ENCODE peak calls at places on chromosomes 3 and 15, in seven cellular contexts. O, B, D, G, Q, P and T are unnamed samples.

GRCh38 chr3:54882114-54882833 is 45.6 kb downstream of the LRTM1 start:
- DNase-seq in O (no peak), G (no peak), D (peak; percentile 73), P (no peak), Q (peak; percentile 95), B (peak; percentile 94), T (peak; percentile 70)

GRCh38 chr3:126167550-126167949 is 12.8 kb downstream of the ALDH1L1 start:
- DNase-seq in Q (no peak), P (no peak), G (no peak), D (no peak), O (no peak), B (no peak), T (no peak)

GRCh38 chr3:55893045-55893664 is 406.0 kb upstream of the WNT5A start:
- DNase-seq in O (no peak), B (no peak), P (no peak), D (peak; percentile 39), Q (peak; percentile 70), G (no peak), T (peak; percentile 51)

GRCh38 chr3:18223591-18224338 is 201.4 kb downstream of the SATB1 start:
- DNase-seq in O (peak; percentile 59), D (no peak), P (no peak), B (no peak), Q (no peak), G (peak; percentile 16), T (no peak)

GRCh38 chr3:58743296-58743695 is 76.7 kb upstream of the FAM3D start:
- DNase-seq in O (peak; percentile 37), Q (no peak), D (no peak), G (no peak), B (no peak), P (no peak), T (no peak)

GRCh38 chr3:50138266-50139230 is 16.6 kb upstream of the SEMA3F start:
- DNase-seq in P (no peak), B (no peak), O (no peak), Q (peak; percentile 36), D (no peak), G (no peak), T (no peak)

GRCh38 chr3:110180733-110181132 is 843.4 kb upstream of the DPPA4 start:
- DNase-seq in D (no peak), Q (no peak), O (no peak), G (no peak), B (peak; percentile 13), P (peak; percentile 12), T (no peak)

GRCh38 chr3:43369404-43370345 is 83.3 kb downstream of the SNRK start:
- DNase-seq in D (no peak), P (peak; percentile 45), Q (no peak), O (no peak), B (no peak), G (no peak), T (no peak)

GRCh38 chr15:51117270-51117669 is 22.6 kb upstream of the TNFAIP8L3 start:
- DNase-seq in B (no peak), Q (no peak), G (no peak), P (no peak), D (no peak), O (no peak), T (no peak)

GRCh38 chr3:145936986-145937385 is 224.0 kb downstream of the PLOD2 start:
- DNase-seq in O (no peak), D (no peak), B (no peak), G (no peak), Q (no peak), P (no peak), T (no peak)

GRCh38 chr15:101521084-101521483 is 31.6 kb upstream of the PCSK6 start:
- DNase-seq in O (no peak), P (no peak), B (no peak), G (no peak), D (no peak), Q (no peak), T (no peak)

GRCh38 chr15:59315914-59316428 is 56.7 kb downstream of the MYO1E start:
- DNase-seq in O (no peak), P (no peak), Q (peak; percentile 71), B (no peak), D (no peak), G (no peak), T (no peak)

GRCh38 chr15:96273317-96274086 is 57.0 kb upstream of the NR2F2 start:
- DNase-seq in G (no peak), B (peak; percentile 100), D (peak; percentile 95), O (no peak), Q (peak; percentile 98), P (no peak), T (peak; percentile 89)

GRCh38 chr3:99920530-99921376 is 103.1 kb downstream of the CMSS1 start:
- DNase-seq in P (peak; percentile 66), O (no peak), B (peak; percentile 64), D (no peak), Q (peak; percentile 45), G (peak; percentile 16), T (no peak)

DNA sequence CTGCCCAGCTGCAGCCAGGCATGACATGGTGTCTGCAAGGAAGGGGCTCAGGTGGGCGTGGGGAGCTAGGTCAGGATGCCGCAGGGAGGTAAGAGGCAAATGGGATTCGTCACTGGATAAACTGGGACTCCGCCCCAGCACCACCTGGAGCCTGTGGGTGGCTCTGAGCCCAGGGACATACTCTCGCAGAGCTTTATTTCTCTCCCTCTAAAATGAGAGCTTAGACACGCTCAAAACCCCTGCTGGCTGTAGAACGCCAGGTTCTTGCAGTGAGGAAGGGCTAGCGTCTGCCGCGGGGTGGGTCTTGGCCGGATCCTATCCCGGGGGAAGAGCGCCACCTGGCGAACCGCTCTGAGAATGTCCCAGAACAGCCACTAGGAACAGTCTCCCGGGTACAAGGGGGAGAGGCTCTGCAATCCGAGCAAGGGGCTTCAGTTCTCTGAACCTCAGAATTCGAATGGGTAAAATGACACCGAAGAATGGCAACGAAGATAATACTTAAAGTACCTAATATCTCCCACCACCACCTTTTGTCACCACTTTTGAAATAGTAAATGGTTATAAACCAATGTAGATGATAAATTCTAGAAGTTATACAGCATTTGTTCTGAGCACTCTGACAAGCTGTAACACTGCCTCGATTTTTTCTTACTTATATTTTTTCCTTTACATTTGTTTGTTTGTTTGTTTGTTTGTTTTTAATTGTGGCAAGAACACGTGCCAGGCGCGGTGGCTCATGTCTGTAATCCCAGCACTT is 53.2 kb upstream of the SRGAP3 start:
- DNase-seq in G (peak; percentile 85), Q (peak; percentile 95), P (peak; percentile 78), O (peak; percentile 71), D (peak; percentile 54), B (no peak), T (peak; percentile 55)
- H3K4me3 ChIP-seq in G (no peak overlapping the region), Q (peak overlapping the region; percentile 66), P (peak overlapping the region; percentile 49), O (no peak overlapping the region), D (peak overlapping the region; percentile 27), B (peak overlapping the region; percentile 33), T (no peak overlapping the region)

DNA sequence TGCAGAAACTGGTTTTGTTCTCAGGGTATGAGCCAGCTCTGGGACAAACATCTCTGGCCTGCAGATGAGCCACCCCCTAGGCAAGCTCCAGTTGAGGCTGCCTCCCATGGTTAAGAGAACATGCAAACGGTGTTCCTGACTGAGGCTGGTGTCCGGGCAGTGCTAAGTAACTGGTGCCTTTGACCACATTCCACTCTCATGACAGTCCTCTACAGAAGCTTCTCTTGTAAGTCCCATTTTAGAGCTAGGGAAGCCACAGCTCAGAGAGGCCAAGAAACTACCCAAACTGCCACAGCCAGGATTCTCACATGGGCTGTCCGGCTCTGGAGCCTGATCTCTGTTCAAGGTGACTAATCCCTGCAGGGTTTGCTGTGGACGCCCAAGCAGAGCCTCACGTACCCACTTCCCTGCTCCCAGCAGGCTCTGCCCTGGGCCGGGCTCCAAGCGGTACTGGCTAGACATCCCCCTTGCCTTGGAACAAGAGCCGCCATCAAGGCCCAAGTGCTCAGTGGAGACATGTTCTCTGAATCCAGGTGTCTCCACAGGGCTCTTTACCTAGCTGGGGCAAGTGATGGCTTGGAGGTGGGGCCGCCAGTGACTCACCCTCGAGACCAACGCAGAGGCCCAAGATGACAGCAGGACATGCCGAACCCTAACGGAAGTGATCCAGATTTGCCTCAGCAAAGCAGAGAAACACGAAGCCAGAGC is 24.6 kb downstream of the KLHL25 start:
- DNase-seq in P (no peak), Q (no peak), O (no peak), D (no peak), B (no peak), G (no peak), T (no peak)
- H3K4me3 ChIP-seq in P (no peak overlapping the region), Q (no peak overlapping the region), O (no peak overlapping the region), D (no peak overlapping the region), B (no peak overlapping the region), G (no peak overlapping the region), T (no peak overlapping the region)

DNA sequence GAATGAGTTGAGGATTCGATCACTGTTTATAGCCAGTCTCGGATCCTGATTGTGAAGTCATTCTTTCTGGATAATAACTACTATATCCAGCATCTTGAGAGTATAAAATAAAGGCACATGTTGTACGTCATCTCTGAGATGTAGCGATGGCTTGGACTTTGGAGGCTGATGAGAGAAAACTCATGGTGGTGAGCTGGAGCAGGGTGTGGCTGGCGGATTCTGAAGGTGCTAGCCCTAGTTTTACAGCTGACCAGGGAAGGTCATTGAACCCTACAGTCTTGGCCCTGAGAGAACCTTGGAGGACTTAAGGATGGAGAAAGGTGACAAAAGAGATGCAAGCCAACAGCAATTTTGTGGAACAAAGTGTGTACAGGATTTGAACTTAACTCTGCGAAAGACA is 153.8 kb downstream of the IGF1R start:
- DNase-seq in P (no peak), G (no peak), D (no peak), Q (no peak), O (no peak), B (no peak), T (no peak)
- H3K4me3 ChIP-seq in P (no peak overlapping the region), G (no peak overlapping the region), D (no peak overlapping the region), Q (no peak overlapping the region), O (no peak overlapping the region), B (no peak overlapping the region), T (no peak overlapping the region)

GRCh38 chr3:171822707-171823106 is 12.4 kb upstream of the PLD1 start:
- DNase-seq in D (no peak), G (no peak), Q (no peak), P (no peak), B (no peak), O (no peak), T (no peak)
- H3K4me3 ChIP-seq in D (no peak overlapping the region), G (no peak overlapping the region), Q (no peak overlapping the region), P (no peak overlapping the region), B (no peak overlapping the region), O (no peak overlapping the region), T (no peak overlapping the region)

GRCh38 chr3:177361042-177361938 is 164.0 kb upstream of the TBL1XR1 start:
- DNase-seq in P (no peak), O (peak; percentile 9), D (no peak), G (peak; percentile 19), Q (no peak), B (no peak), T (no peak)
- H3K4me3 ChIP-seq in P (peak overlapping the region; percentile 60), O (peak overlapping the region; percentile 54), D (no peak overlapping the region), G (peak overlapping the region; percentile 88), Q (no peak overlapping the region), B (no peak overlapping the region), T (no peak overlapping the region)

GRCh38 chr3:12316253-12316652 is 27.4 kb downstream of the PPARG start:
- DNase-seq in G (no peak), P (no peak), Q (no peak), D (no peak), O (no peak), B (no peak), T (no peak)
- H3K4me3 ChIP-seq in G (no peak overlapping the region), P (no peak overlapping the region), Q (no peak overlapping the region), D (no peak overlapping the region), O (no peak overlapping the region), B (no peak overlapping the region), T (no peak overlapping the region)